ENCODE peak calls at places on chromosomes 6 and 20, in eight cellular contexts. U, M, Y, X, F, L, R and J are unnamed samples.

GRCh38 chr6:147063469-147064031 is 140.7 kb upstream of the STXBP5 start:
- DNase-seq in X (peak; percentile 59), L (no peak), R (peak; percentile 60), M (no peak), F (peak; percentile 92), U (peak; percentile 64), Y (peak; percentile 4), J (peak; percentile 94)

GRCh38 chr20:58113706-58114105 is 114.7 kb downstream of the ANKRD60 start:
- DNase-seq in X (no peak), L (no peak), M (no peak), R (no peak), U (no peak), Y (no peak), F (no peak), J (no peak)

GRCh38 chr20:9147553-9148024 is 78.7 kb downstream of the PLCB4 start:
- DNase-seq in M (no peak), Y (no peak), X (peak; percentile 50), F (peak; percentile 17), U (peak; percentile 64), L (no peak), R (peak; percentile 73), J (peak; percentile 20)

GRCh38 chr6:163260111-163260895 is 154.2 kb upstream of the QKI start:
- DNase-seq in X (no peak), R (no peak), L (peak; percentile 35), Y (no peak), F (peak; percentile 22), M (no peak), U (no peak), J (peak; percentile 3)

GRCh38 chr20:35523298-35523888 is 6.1 kb downstream of the C20orf173 start:
- DNase-seq in R (peak; percentile 33), Y (no peak), F (no peak), L (no peak), U (no peak), M (no peak), X (no peak), J (no peak)

GRCh38 chr6:35283361-35283760 is 14.3 kb upstream of the DEF6 start:
- DNase-seq in U (no peak), L (no peak), X (no peak), M (no peak), Y (no peak), R (no peak), F (no peak), J (no peak)

GRCh38 chr6:15921243-15921642 is 207.6 kb upstream of the MYLIP start:
- DNase-seq in X (no peak), R (no peak), U (peak; percentile 36), M (no peak), L (no peak), F (no peak), Y (no peak), J (no peak)

GRCh38 chr6:26104457-26105108 is 17.4 kb downstream of the HFE start:
- DNase-seq in Y (no peak), F (no peak), R (no peak), M (no peak), X (no peak), L (no peak), U (no peak), J (no peak)

GRCh38 chr20:54624701-54625472 is 149.5 kb downstream of the DOK5 start:
- DNase-seq in F (peak; percentile 18), U (no peak), X (no peak), Y (no peak), R (no peak), L (no peak), M (no peak), J (peak; percentile 41)

GRCh38 chr6:149032318-149032598 is 285.3 kb upstream of the TAB2 start:
- DNase-seq in U (no peak), Y (no peak), M (no peak), F (no peak), L (no peak), R (no peak), X (no peak), J (no peak)

GRCh38 chr6:45163952-45164766 is 164.0 kb upstream of the RUNX2 start:
- DNase-seq in L (no peak), Y (peak; percentile 30), X (no peak), F (no peak), R (peak; percentile 87), U (no peak), M (no peak), J (no peak)

GRCh38 chr6:158516098-158516497 is 43.8 kb upstream of the TMEM181 start:
- DNase-seq in X (no peak), Y (no peak), U (no peak), L (no peak), R (no peak), F (no peak), M (no peak), J (no peak)

GRCh38 chr6:119349041-119349340 is 570 bp downstream of the MAN1A1 start:
- DNase-seq in Y (no peak), L (peak; percentile 69), M (no peak), X (no peak), U (no peak), R (no peak), F (no peak), J (no peak)

GRCh38 chr6:126181890-126182289 is 158.0 kb upstream of the CENPW start:
- DNase-seq in Y (no peak), R (no peak), L (no peak), U (no peak), M (no peak), X (no peak), F (no peak), J (no peak)

GRCh38 chr6:126180585-126180984 is 159.3 kb upstream of the CENPW start:
- DNase-seq in X (peak; percentile 64), U (peak; percentile 91), L (no peak), F (peak; percentile 92), Y (peak; percentile 55), M (peak; percentile 41), R (peak; percentile 98), J (peak; percentile 90)

GRCh38 chr6:126188271-126188909 is 151.5 kb upstream of the CENPW start:
- DNase-seq in U (peak; percentile 52), L (no peak), M (no peak), X (peak; percentile 11), Y (no peak), R (no peak), F (peak; percentile 68), J (peak; percentile 89)

GRCh38 chr6:126181173-126181741 is 158.7 kb upstream of the CENPW start:
- DNase-seq in R (no peak), X (no peak), U (no peak), F (no peak), Y (no peak), L (no peak), M (no peak), J (no peak)

GRCh38 chr6:126182650-126183311 is 157.1 kb upstream of the CENPW start:
- DNase-seq in F (peak; percentile 56), R (peak; percentile 68), L (no peak), Y (no peak), M (no peak), U (peak; percentile 12), X (no peak), J (peak; percentile 53)
- TF ChIP-seq CTCF in F (no peak), R (no peak), L (no peak), Y (no peak), M (no peak), U (no peak), X (no peak), J (no peak)

GRCh38 chr6:22072939-22073338 is 223.9 kb downstream of the PRL start:
- DNase-seq in F (no peak), U (no peak), L (no peak), M (no peak), X (no peak), R (no peak), Y (no peak), J (peak; percentile 57)

GRCh38 chr6:22067127-22067526 is 229.7 kb downstream of the PRL start:
- DNase-seq in L (no peak), R (no peak), U (no peak), F (no peak), Y (no peak), X (no peak), M (no peak), J (peak; percentile 81)

GRCh38 chr6:22068561-22069346 is 228.1 kb downstream of the PRL start:
- DNase-seq in L (no peak), F (no peak), Y (no peak), R (no peak), U (no peak), M (no peak), X (no peak), J (no peak)

GRCh38 chr6:22071655-22072054 is 225.2 kb downstream of the PRL start:
- DNase-seq in X (no peak), R (peak; percentile 19), Y (no peak), U (peak; percentile 10), M (no peak), F (peak; percentile 61), L (peak; percentile 71), J (peak; percentile 73)
- H3K4me3 ChIP-seq in X (peak overlapping the region; percentile 12), R (no peak overlapping the region), Y (no peak overlapping the region), U (peak overlapping the region; percentile 24), M (no peak overlapping the region), F (no peak overlapping the region), L (no peak overlapping the region), J (peak overlapping the region; percentile 39)

GRCh38 chr20:17083738-17084137 is 143.1 kb upstream of the PCSK2 start:
- DNase-seq in R (no peak), M (no peak), Y (no peak), U (no peak), X (no peak), F (no peak), L (peak; percentile 63), J (no peak)
- TF ChIP-seq CTCF in R (no peak), M (no peak), Y (no peak), U (no peak), X (no peak), F (no peak), L (no peak), J (no peak)

DNA sequence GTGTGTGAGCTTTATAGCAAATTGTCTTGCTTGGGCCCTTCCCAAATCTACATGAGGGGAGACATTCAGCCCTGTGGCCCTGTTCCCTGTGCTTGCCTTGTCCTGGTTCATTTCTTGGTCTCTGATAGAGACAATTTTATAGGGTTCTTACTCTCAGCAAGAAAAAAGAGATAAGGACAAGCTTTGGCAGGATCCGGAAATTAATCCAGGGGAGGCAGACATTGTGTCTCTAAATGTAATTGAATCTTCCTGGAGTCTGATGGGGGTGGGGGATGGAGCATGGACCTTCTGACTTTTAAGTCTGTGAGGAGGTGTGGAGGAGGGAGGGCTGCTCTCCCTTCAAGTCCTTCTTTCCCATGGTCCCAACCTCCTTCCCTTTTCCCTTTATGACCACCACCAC is 512.7 kb downstream of the DHX35 start:
- DNase-seq in U (no peak), F (no peak), L (no peak), R (no peak), M (no peak), Y (no peak), X (no peak), J (no peak)
- H3K4me3 ChIP-seq in U (no peak overlapping the region), F (no peak overlapping the region), L (no peak overlapping the region), R (no peak overlapping the region), M (no peak overlapping the region), Y (no peak overlapping the region), X (no peak overlapping the region), J (no peak overlapping the region)

DNA sequence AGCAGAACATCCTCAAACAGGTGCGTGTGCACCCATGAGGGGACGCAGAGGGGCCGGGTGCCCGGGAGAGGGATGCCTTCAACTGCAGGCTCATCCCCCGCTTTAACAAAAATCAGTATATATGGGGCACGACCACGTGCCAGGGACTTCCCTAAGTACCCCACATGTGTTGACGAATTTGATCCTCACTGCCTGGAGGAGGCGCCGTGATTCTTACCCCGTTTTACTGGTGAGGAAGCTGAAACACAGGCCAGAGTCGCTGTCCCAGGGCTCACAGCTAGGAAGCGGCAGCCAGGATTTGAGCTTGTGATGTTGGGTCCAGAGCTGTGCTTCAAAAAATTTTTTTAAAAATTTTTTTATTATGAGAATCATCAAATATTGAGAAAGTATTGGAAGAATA is 44.8 kb downstream of the ITPR3 start:
- DNase-seq in F (no peak), R (no peak), M (no peak), U (no peak), X (no peak), L (no peak), Y (no peak), J (no peak)
- TF ChIP-seq CTCF in F (no peak), R (no peak), M (no peak), U (no peak), X (no peak), L (no peak), Y (no peak), J (no peak)